ENCODE peak calls at places on chromosomes 7 and 10, in seven cellular contexts. W, T, L, D, I, X and C are unnamed samples.

GRCh38 chr7:117590191-117590590 is 110.4 kb downstream of the CFTR start:
- DNase-seq in W (no peak), T (no peak), L (no peak), D (no peak), I (no peak), X (no peak), C (no peak)

GRCh38 chr7:92682767-92683539 is 92.8 kb upstream of the FAM133B start:
- DNase-seq in W (no peak), T (no peak), L (no peak), D (peak; percentile 49), I (no peak), X (no peak), C (no peak)

GRCh38 chr7:48084727-48085432 is 4.2 kb upstream of the UPP1 start:
- DNase-seq in W (peak; percentile 96), T (peak; percentile 66), L (peak; percentile 68), D (peak; percentile 97), I (peak; percentile 78), X (peak; percentile 45), C (peak; percentile 41)

GRCh38 chr10:84190621-84191020 is 3.7 kb upstream of the CDHR1 start:
- DNase-seq in W (no peak), T (no peak), L (no peak), D (no peak), I (no peak), X (no peak), C (no peak)

GRCh38 chr7:134737561-134738353 is 41.7 kb upstream of the CALD1 start:
- DNase-seq in W (peak; percentile 97), T (no peak), L (no peak), D (peak; percentile 63), I (peak; percentile 43), X (peak; percentile 7), C (no peak)

GRCh38 chr10:34109952-34110702 is 705.0 kb downstream of the PARD3 start:
- DNase-seq in W (peak; percentile 54), T (no peak), L (no peak), D (no peak), I (no peak), X (no peak), C (no peak)

GRCh38 chr7:152511736-152512135 is 75.9 kb upstream of the KMT2C start:
- DNase-seq in W (no peak), T (no peak), L (no peak), D (no peak), I (no peak), X (no peak), C (no peak)

GRCh38 chr7:82729172-82730030 is 285.8 kb upstream of the CACNA2D1 start:
- DNase-seq in W (no peak), T (no peak), L (no peak), D (peak; percentile 48), I (no peak), X (peak; percentile 4), C (no peak)

GRCh38 chr10:5014936-5015335 is 11.3 kb upstream of the AKR1C2 start:
- DNase-seq in W (no peak), T (no peak), L (no peak), D (peak; percentile 25), I (no peak), X (no peak), C (no peak)

GRCh38 chr10:14185501-14186045 is 145.2 kb downstream of the FRMD4A start:
- DNase-seq in W (no peak), T (peak; percentile 29), L (no peak), D (peak; percentile 76), I (peak; percentile 68), X (peak; percentile 35), C (peak; percentile 37)

GRCh38 chr10:99708428-99709010 is 23.4 kb downstream of the COX15 start:
- DNase-seq in W (peak; percentile 79), T (no peak), L (no peak), D (no peak), I (no peak), X (no peak), C (no peak)

GRCh38 chr7:84218681-84219080 is 24.1 kb upstream of the SEMA3A start:
- DNase-seq in W (no peak), T (no peak), L (no peak), D (peak; percentile 92), I (no peak), X (no peak), C (no peak)

GRCh38 chr10:93965911-93966310 is 27.8 kb upstream of the PLCE1 start:
- DNase-seq in W (no peak), T (no peak), L (no peak), D (no peak), I (no peak), X (no peak), C (no peak)

GRCh38 chr7:23065974-23066373 is 39.6 kb upstream of the KLHL7 start:
- DNase-seq in W (peak; percentile 31), T (no peak), L (no peak), D (no peak), I (no peak), X (no peak), C (no peak)

GRCh38 chr10:1754506-1755177 is 17.3 kb upstream of the ADARB2 start:
- DNase-seq in W (no peak), T (no peak), L (no peak), D (no peak), I (no peak), X (no peak), C (no peak)

GRCh38 chr7:94676431-94676830 is 20.5 kb upstream of the SGCE start:
- DNase-seq in W (no peak), T (no peak), L (no peak), D (no peak), I (no peak), X (no peak), C (no peak)

GRCh38 chr7:28840515-28841125 is 117.5 kb downstream of the TRIL start:
- DNase-seq in W (no peak), T (no peak), L (no peak), D (peak; percentile 6), I (no peak), X (no peak), C (no peak)

GRCh38 chr10:97185326-97186058 is at the start of gene SLIT1:
- DNase-seq in W (no peak), T (no peak), L (no peak), D (no peak), I (no peak), X (no peak), C (no peak)

GRCh38 chr7:101858437-101859385 is 41.3 kb downstream of the CUX1 start:
- DNase-seq in W (no peak), T (no peak), L (no peak), D (no peak), I (no peak), X (no peak), C (no peak)

GRCh38 chr7:67137464-67137863 is 140.8 kb downstream of the TYW1 start:
- DNase-seq in W (no peak), T (no peak), L (no peak), D (no peak), I (no peak), X (no peak), C (no peak)

GRCh38 chr10:123879596-123880257 is 11.9 kb downstream of the CPXM2 start:
- DNase-seq in W (no peak), T (no peak), L (peak; percentile 23), D (no peak), I (no peak), X (no peak), C (no peak)

GRCh38 chr10:60661627-60662026 is 116.7 kb upstream of the CDK1 start:
- DNase-seq in W (peak; percentile 28), T (no peak), L (no peak), D (peak; percentile 10), I (no peak), X (no peak), C (no peak)

GRCh38 chr10:131700506-131700905 is 200.3 kb upstream of the PPP2R2D start:
- DNase-seq in W (no peak), T (no peak), L (no peak), D (no peak), I (no peak), X (no peak), C (no peak)

GRCh38 chr10:47330804-47331203 is 8.6 kb downstream of the GDF2 start:
- DNase-seq in W (no peak), T (no peak), L (peak; percentile 12), D (no peak), I (no peak), X (no peak), C (no peak)

GRCh38 chr10:79219276-79219957 is 127.9 kb upstream of the PPIF start:
- DNase-seq in W (no peak), T (no peak), L (no peak), D (no peak), I (no peak), X (no peak), C (no peak)

GRCh38 chr7:143504215-143504936 is 26.7 kb downstream of the TAS2R41 start:
- DNase-seq in W (no peak), T (no peak), L (no peak), D (peak; percentile 50), I (no peak), X (no peak), C (no peak)

GRCh38 chr10:20289055-20289454 is 472.8 kb downstream of the PLXDC2 start:
- DNase-seq in W (no peak), T (no peak), L (no peak), D (no peak), I (no peak), X (no peak), C (no peak)

GRCh38 chr7:4878336-4879335 is 4.9 kb downstream of the RADIL start:
- DNase-seq in W (no peak), T (no peak), L (no peak), D (no peak), I (no peak), X (no peak), C (no peak)

GRCh38 chr7:26620352-26620751 is 244.0 kb downstream of the SKAP2 start:
- DNase-seq in W (no peak), T (no peak), L (no peak), D (peak; percentile 6), I (no peak), X (no peak), C (no peak)

GRCh38 chr7:151752816-151753600 is 123.9 kb downstream of the PRKAG2 start:
- DNase-seq in W (no peak), T (no peak), L (peak; percentile 54), D (no peak), I (no peak), X (no peak), C (no peak)

GRCh38 chr10:17029581-17030271 is 99.9 kb downstream of the CUBN start:
- DNase-seq in W (no peak), T (peak; percentile 60), L (peak; percentile 72), D (peak; percentile 97), I (peak; percentile 87), X (no peak), C (peak; percentile 52)

GRCh38 chr7:114081606-114082425 is 163.0 kb upstream of the PPP1R3A start:
- DNase-seq in W (peak; percentile 49), T (no peak), L (no peak), D (peak; percentile 53), I (no peak), X (no peak), C (no peak)

GRCh38 chr7:47944536-47945260 is 3.6 kb downstream of the PKD1L1 start:
- DNase-seq in W (no peak), T (no peak), L (no peak), D (no peak), I (no peak), X (no peak), C (no peak)

GRCh38 chr10:91582063-91582673 is 50.7 kb downstream of the PPP1R3C start:
- DNase-seq in W (no peak), T (no peak), L (peak; percentile 88), D (no peak), I (no peak), X (no peak), C (no peak)

GRCh38 chr10:536371-536925 is 153.0 kb downstream of the DIP2C start:
- DNase-seq in W (no peak), T (no peak), L (no peak), D (no peak), I (no peak), X (no peak), C (no peak)